ENCODE peak calls at places on chromosomes 3 and 15, in five cellular contexts. W is SK-N-SH, K is transverse colon, E is upper lobe of left lung, I is H1. Q is an unnamed sample.

GRCh38 chr3:131903988-131904415 is 130.8 kb downstream of the CPNE4 start:
- DNase-seq in I (no peak), E (no peak), K (no peak), W (no peak), Q (no peak)

GRCh38 chr15:77985931-77986480 is 91.5 kb downstream of the TBC1D2B start:
- DNase-seq in E (no peak), W (no peak), I (no peak), K (no peak), Q (no peak)

GRCh38 chr15:82158811-82159210 is 103.7 kb downstream of the EFL1 start:
- DNase-seq in W (peak), K (no peak), I (no peak), E (no peak), Q (no peak)

GRCh38 chr3:129424185-129424841 is 4.1 kb downstream of the EFCAB12 start:
- DNase-seq in I (no peak), E (no peak), K (peak), W (no peak), Q (no peak)

GRCh38 chr15:70275461-70276138 is 177.9 kb upstream of the TLE3 start:
- DNase-seq in K (no peak), I (no peak), W (no peak), E (no peak), Q (peak)

GRCh38 chr3:37536033-37536432 is 325.6 kb upstream of the CTDSPL start:
- DNase-seq in W (no peak), I (no peak), K (no peak), E (no peak), Q (no peak)

GRCh38 chr3:78204977-78205376 is 1165.1 kb downstream of the ROBO2 start:
- DNase-seq in K (no peak), W (no peak), E (no peak), I (no peak), Q (no peak)

GRCh38 chr15:98790270-98790669 is 141.9 kb downstream of the IGF1R start:
- DNase-seq in W (no peak), E (no peak), I (no peak), K (no peak), Q (no peak)

GRCh38 chr3:53140575-53141467 is 10.6 kb upstream of the RFT1 start:
- DNase-seq in K (no peak), W (no peak), E (no peak), I (no peak), Q (no peak)

GRCh38 chr15:45795487-45796069 is 160.7 kb downstream of the SQOR start:
- DNase-seq in K (peak), I (peak), E (no peak), W (peak), Q (no peak)

GRCh38 chr3:28916713-28917499 is 364.0 kb upstream of the RBMS3 start:
- DNase-seq in W (peak), I (peak), K (peak), E (no peak), Q (peak)

GRCh38 chr15:22887157-22887951 is 48.9 kb downstream of the NIPA2 start:
- DNase-seq in W (no peak), E (no peak), I (no peak), K (peak), Q (peak)

GRCh38 chr3:189305412-189305811 is 133.6 kb downstream of the TPRG1 start:
- DNase-seq in I (no peak), K (no peak), W (no peak), E (no peak), Q (no peak)

GRCh38 chr3:36833160-36833814 is 68.9 kb upstream of the DCLK3 start:
- DNase-seq in W (no peak), E (peak), I (no peak), K (no peak), Q (no peak)

GRCh38 chr3:120435621-120436020 is 15.2 kb downstream of the FSTL1 start:
- DNase-seq in I (no peak), K (no peak), W (no peak), E (no peak), Q (no peak)

GRCh38 chr15:100114100-100114499 is 227.7 kb downstream of the ADAMTS17 start:
- DNase-seq in I (no peak), K (peak), W (no peak), E (no peak), Q (peak)

GRCh38 chr15:67023517-67024321 is 41.7 kb upstream of the SMAD3 start:
- DNase-seq in I (no peak), K (no peak), W (no peak), E (peak), Q (peak)

GRCh38 chr3:114506622-114507300 is 212.9 kb downstream of the TIGIT start:
- DNase-seq in E (no peak), I (no peak), K (no peak), W (no peak), Q (no peak)

GRCh38 chr3:132659000-132659369 is 624 bp downstream of the ACAD11 start:
- DNase-seq in W (no peak), E (no peak), K (no peak), I (no peak), Q (no peak)

GRCh38 chr3:157512534-157512933 is 9.3 kb upstream of the VEPH1 start:
- DNase-seq in W (no peak), I (no peak), E (no peak), K (no peak), Q (no peak)

GRCh38 chr3:127170794-127171193 is 22.1 kb upstream of the PRR23E start:
- DNase-seq in K (no peak), I (no peak), W (peak), E (no peak), Q (no peak)

GRCh38 chr15:71559098-71559497 is 251.3 kb upstream of the NR2E3 start:
- DNase-seq in W (no peak), E (no peak), I (no peak), K (no peak), Q (no peak)

GRCh38 chr3:143173242-143173641 is 53.7 kb downstream of the CHST2 start:
- DNase-seq in W (no peak), K (no peak), I (no peak), E (no peak), Q (no peak)

GRCh38 chr3:15822281-15822680 is 24.5 kb upstream of the ANKRD28 start:
- DNase-seq in E (no peak), K (no peak), W (no peak), I (no peak), Q (no peak)

GRCh38 chr15:31554261-31554660 is 227.6 kb downstream of the KLF13 start:
- DNase-seq in I (no peak), K (no peak), W (no peak), E (peak), Q (peak)

GRCh38 chr3:63561879-63562278 is 90.6 kb upstream of the SNTN start:
- DNase-seq in I (no peak), K (no peak), E (no peak), W (no peak), Q (no peak)
- TF ChIP-seq EP300 in I (no peak), K (no peak), E (no peak), W (no peak), Q (no peak)

GRCh38 chr3:160374472-160374871 is 24.6 kb downstream of the IFT80 start:
- DNase-seq in K (no peak), E (no peak), W (no peak), I (no peak), Q (no peak)

GRCh38 chr3:160370987-160371857 is 27.8 kb downstream of the IFT80 start:
- DNase-seq in E (no peak), W (no peak), I (no peak), K (no peak), Q (no peak)

GRCh38 chr3:160374925-160375324 is 24.1 kb downstream of the IFT80 start:
- DNase-seq in K (no peak), E (no peak), I (no peak), W (no peak), Q (no peak)

GRCh38 chr3:160373655-160374054 is 25.4 kb downstream of the IFT80 start:
- DNase-seq in K (no peak), E (no peak), I (no peak), W (no peak), Q (no peak)

GRCh38 chr3:160372780-160373179 is 26.2 kb downstream of the IFT80 start:
- DNase-seq in W (no peak), I (no peak), K (no peak), E (no peak), Q (no peak)
- TF ChIP-seq EP300 in W (no peak), I (no peak), K (no peak), E (no peak), Q (no peak)

GRCh38 chr15:33157636-33158035 is 36.9 kb downstream of the FMN1 start:
- DNase-seq in E (no peak), W (no peak), K (no peak), I (no peak), Q (no peak)

GRCh38 chr15:33156021-33156420 is 38.5 kb downstream of the FMN1 start:
- DNase-seq in I (no peak), K (no peak), W (no peak), E (no peak), Q (no peak)

GRCh38 chr15:33153548-33153947 is 41.0 kb downstream of the FMN1 start:
- DNase-seq in I (no peak), E (peak), K (no peak), W (no peak), Q (no peak)

GRCh38 chr15:33152502-33153109 is 41.9 kb downstream of the FMN1 start:
- DNase-seq in I (no peak), E (no peak), W (no peak), K (no peak), Q (no peak)

GRCh38 chr15:33154366-33155166 is 39.9 kb downstream of the FMN1 start:
- DNase-seq in E (no peak), I (no peak), K (peak), W (no peak), Q (no peak)
- TF ChIP-seq EP300 in E (no peak), I (no peak), K (peak), W (peak), Q (no peak)

DNA sequence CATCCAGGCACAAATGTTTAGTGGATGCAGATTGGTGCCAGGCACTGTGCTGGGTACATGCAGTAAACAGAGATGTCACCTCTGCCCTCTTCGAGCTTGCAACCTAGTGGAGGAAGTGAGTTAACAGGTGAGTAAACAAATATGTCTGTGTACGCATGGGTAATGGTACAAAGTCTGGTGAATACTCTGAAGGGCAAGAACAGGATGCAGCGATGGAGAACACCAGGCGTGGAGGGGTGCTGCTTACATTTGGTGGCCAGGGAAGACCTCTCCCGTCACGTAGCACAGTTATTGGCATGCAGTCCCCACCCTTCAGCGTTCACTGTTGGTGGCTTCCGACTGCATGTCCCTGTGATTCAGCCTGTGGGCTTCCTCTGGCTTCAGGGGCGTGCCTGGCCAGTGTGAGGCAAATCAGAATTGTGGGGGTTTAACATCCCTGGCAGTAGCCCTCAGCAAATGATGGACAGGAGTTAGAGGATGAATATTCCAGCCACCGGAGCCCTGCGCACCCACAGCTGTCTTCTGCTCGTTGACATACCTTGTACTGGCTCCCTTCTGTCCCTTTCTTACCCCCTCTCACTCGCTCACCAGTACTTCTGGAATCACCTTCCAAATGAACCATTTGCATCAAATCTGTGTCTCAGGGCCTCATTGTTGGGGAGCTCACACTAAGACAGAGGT is 9.1 kb upstream of the HDAC11 start:
- DNase-seq in E (no peak), K (peak), I (no peak), W (no peak), Q (no peak)
- TF ChIP-seq EP300 in E (no peak), K (no peak), I (no peak), W (no peak), Q (no peak)

GRCh38 chr15:83449250-83449671 is 2.1 kb downstream of the SH3GL3 start:
- DNase-seq in K (no peak), W (no peak), E (no peak), I (no peak), Q (no peak)

GRCh38 chr15:83446904-83447708 is at the start of gene SH3GL3:
- DNase-seq in K (peak), W (peak), E (peak), I (peak), Q (peak)

GRCh38 chr15:83446417-83446816 is 724 bp upstream of the SH3GL3 start:
- DNase-seq in W (no peak), E (no peak), K (no peak), I (no peak), Q (no peak)

GRCh38 chr15:83445653-83446052 is 1.5 kb upstream of the SH3GL3 start:
- DNase-seq in W (no peak), K (no peak), E (no peak), I (no peak), Q (no peak)

GRCh38 chr15:83449928-83450501 is 2.9 kb downstream of the SH3GL3 start:
- DNase-seq in W (no peak), I (no peak), E (no peak), K (no peak), Q (no peak)
- TF ChIP-seq EP300 in W (no peak), I (no peak), E (no peak), K (no peak), Q (no peak)

GRCh38 chr3:126121074-126121473 is 37.1 kb upstream of the SLC41A3 start:
- DNase-seq in K (no peak), E (no peak), I (no peak), W (no peak), Q (no peak)

GRCh38 chr3:126118591-126118990 is 34.7 kb upstream of the SLC41A3 start:
- DNase-seq in W (no peak), K (peak), I (no peak), E (peak), Q (no peak)

GRCh38 chr3:126124148-126124868 is 40.4 kb upstream of the SLC41A3 start:
- DNase-seq in K (peak), W (peak), E (no peak), I (no peak), Q (peak)

GRCh38 chr3:126119008-126119675 is 35.2 kb upstream of the SLC41A3 start:
- DNase-seq in I (no peak), E (no peak), W (no peak), K (peak), Q (peak)

DNA sequence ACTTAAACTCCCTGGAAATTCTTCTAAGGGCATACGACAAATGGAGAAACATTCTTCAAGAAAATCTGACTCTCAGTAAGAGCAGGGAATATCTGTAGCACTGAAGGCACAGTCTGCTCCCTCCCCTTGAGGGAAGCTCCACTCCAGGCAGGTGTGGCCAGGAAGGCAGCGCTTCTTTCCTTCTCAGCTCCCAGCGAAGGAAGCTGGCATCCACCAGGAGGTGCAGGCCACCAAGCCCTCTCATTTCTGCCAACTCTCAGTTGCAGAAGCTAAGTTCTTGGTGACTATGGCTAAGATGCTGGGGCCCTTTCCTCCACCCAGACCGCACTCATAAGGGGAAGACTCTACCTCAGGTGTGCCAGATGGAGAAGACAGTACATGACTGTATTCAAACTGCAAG is 37.7 kb upstream of the SLC41A3 start:
- DNase-seq in E (no peak), I (no peak), W (no peak), K (no peak), Q (no peak)
- TF ChIP-seq EP300 in E (no peak), I (no peak), W (no peak), K (no peak), Q (no peak)

Q was measured in ovary.